ENCODE peak calls at places on chromosome 19, in six cellular contexts. One of them, this sample, is unnamed.
A peak's percentile ranks its signal among the peaks of the same experiment; 100 is the strongest.

GRCh38 chr19:4068058-4068966 is 1.6 kb upstream of the ZBTB7A start:
- DNase-seq in IMR-90: no peak
- DNase-seq in small intestine: peak; percentile 66
- DNase-seq in AG04449: no peak
- DNase-seq in thoracic aorta: no peak
- DNase-seq in GM12865: no peak
- DNase-seq in this sample: no peak

GRCh38 chr19:14682084-14682483 is 7.4 kb upstream of the ADGRE3 start:
- DNase-seq in IMR-90: no peak
- DNase-seq in small intestine: no peak
- DNase-seq in AG04449: no peak
- DNase-seq in thoracic aorta: no peak
- DNase-seq in GM12865: no peak
- DNase-seq in this sample: no peak

GRCh38 chr19:15115080-15115479 is 7.9 kb downstream of the SYDE1 start:
- DNase-seq in IMR-90: peak; percentile 68
- DNase-seq in small intestine: no peak
- DNase-seq in AG04449: no peak
- DNase-seq in thoracic aorta: no peak
- DNase-seq in GM12865: no peak
- DNase-seq in this sample: peak; percentile 55

GRCh38 chr19:45005787-45006186 is 4.5 kb downstream of the RELB start:
- DNase-seq in IMR-90: no peak
- DNase-seq in small intestine: peak; percentile 96
- DNase-seq in AG04449: no peak
- DNase-seq in thoracic aorta: no peak
- DNase-seq in GM12865: no peak
- DNase-seq in this sample: no peak

GRCh38 chr19:12943437-12944044 is 2.1 kb upstream of the RAD23A start:
- DNase-seq in IMR-90: no peak
- DNase-seq in small intestine: no peak
- DNase-seq in AG04449: no peak
- DNase-seq in thoracic aorta: no peak
- DNase-seq in GM12865: no peak
- DNase-seq in this sample: no peak

GRCh38 chr19:6693681-6694080 is 23.7 kb upstream of the TNFSF14 start:
- DNase-seq in IMR-90: no peak
- DNase-seq in small intestine: no peak
- DNase-seq in AG04449: no peak
- DNase-seq in thoracic aorta: no peak
- DNase-seq in GM12865: peak; percentile 51
- DNase-seq in this sample: no peak

GRCh38 chr19:8333771-8334457 is 9.1 kb downstream of the KANK3 start:
- DNase-seq in IMR-90: no peak
- DNase-seq in small intestine: no peak
- DNase-seq in AG04449: no peak
- DNase-seq in thoracic aorta: no peak
- DNase-seq in GM12865: no peak
- DNase-seq in this sample: no peak

GRCh38 chr19:39140594-39140993 is 15.0 kb downstream of the PAK4 start:
- DNase-seq in IMR-90: no peak
- DNase-seq in small intestine: no peak
- DNase-seq in AG04449: no peak
- DNase-seq in thoracic aorta: no peak
- DNase-seq in GM12865: no peak
- DNase-seq in this sample: no peak

GRCh38 chr19:3321696-3322095 is 44.7 kb upstream of the NFIC start:
- DNase-seq in IMR-90: no peak
- DNase-seq in small intestine: no peak
- DNase-seq in AG04449: no peak
- DNase-seq in thoracic aorta: no peak
- DNase-seq in GM12865: no peak
- DNase-seq in this sample: no peak

GRCh38 chr19:10501971-10502523 is 1.1 kb downstream of the KEAP1 start:
- DNase-seq in IMR-90: peak; percentile 29
- DNase-seq in small intestine: peak; percentile 76
- DNase-seq in AG04449: no peak
- DNase-seq in thoracic aorta: peak; percentile 37
- DNase-seq in GM12865: peak; percentile 78
- DNase-seq in this sample: peak; percentile 46

DNA sequence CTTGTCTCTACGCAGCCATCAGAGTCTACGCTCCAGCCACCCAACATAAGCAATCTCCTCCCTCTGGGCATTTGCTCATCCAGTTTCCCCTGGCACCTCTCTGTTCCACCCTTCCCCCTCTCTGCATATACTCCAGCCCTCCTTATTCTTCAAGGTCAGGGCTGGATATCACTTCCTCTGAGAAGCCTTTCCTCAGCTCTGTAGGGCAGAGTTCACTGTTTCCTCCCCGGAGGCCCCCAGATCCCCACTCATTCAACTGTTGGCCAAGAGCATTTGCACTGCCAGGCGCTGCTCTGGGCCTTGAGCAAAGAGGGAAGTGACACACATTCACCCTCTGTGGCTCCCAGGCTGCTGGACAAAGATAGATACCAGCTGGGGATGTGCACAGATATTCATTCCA is 3.3 kb downstream of the FCGRT start:
- DNase-seq in IMR-90: no peak
- DNase-seq in small intestine: peak; percentile 75
- DNase-seq in AG04449: no peak
- DNase-seq in thoracic aorta: no peak
- DNase-seq in GM12865: no peak
- DNase-seq in this sample: no peak
- H3K4me3 ChIP-seq in IMR-90: no peak overlapping the region
- H3K4me3 ChIP-seq in small intestine: peak overlapping the region; percentile 25
- H3K4me3 ChIP-seq in AG04449: no peak overlapping the region
- H3K4me3 ChIP-seq in thoracic aorta: no peak overlapping the region
- H3K4me3 ChIP-seq in GM12865: no peak overlapping the region
- H3K4me3 ChIP-seq in this sample: no peak overlapping the region

DNA sequence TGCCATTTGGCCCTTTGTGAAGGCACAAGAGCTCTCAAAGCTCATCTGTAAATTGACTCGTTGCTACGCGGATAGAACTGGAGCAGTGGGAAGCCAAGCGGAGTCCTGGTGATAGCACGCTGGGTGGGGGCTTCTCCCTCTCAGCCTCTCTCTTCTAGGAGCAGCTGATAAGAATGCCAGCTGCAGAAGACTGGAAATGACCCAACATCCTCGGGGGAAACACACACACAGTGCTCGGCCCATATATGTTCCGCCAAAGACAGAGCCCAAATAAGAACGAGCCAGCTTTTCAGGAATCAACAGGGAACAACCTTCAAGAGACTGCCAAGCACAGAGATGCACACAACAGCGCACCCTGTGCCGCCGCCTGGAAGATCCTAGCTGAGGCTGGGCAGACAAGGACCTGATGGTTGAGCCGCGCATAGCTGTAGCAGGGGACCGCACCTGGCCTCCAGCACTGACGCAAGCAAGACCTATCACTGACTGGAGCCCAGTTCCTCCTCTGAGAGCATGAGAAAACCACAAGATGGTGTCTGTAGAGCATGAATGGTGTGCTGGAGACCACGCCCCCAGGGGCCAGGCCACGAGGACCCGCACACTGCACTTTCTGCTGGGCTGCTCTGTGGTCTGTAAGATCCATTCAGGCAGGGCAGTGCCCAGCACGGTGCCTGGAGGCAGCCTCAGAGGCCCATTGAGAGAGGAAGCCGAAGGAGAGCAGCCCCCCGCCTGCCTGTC is 16.0 kb upstream of the SLC35E1 start:
- DNase-seq in IMR-90: peak; percentile 19
- DNase-seq in small intestine: peak; percentile 23
- DNase-seq in AG04449: no peak
- DNase-seq in thoracic aorta: no peak
- DNase-seq in GM12865: peak; percentile 95
- DNase-seq in this sample: no peak
- H3K4me3 ChIP-seq in IMR-90: no peak overlapping the region
- H3K4me3 ChIP-seq in small intestine: no peak overlapping the region
- H3K4me3 ChIP-seq in AG04449: no peak overlapping the region
- H3K4me3 ChIP-seq in thoracic aorta: peak overlapping the region; percentile 54
- H3K4me3 ChIP-seq in GM12865: peak overlapping the region; percentile 93
- H3K4me3 ChIP-seq in this sample: no peak overlapping the region

DNA sequence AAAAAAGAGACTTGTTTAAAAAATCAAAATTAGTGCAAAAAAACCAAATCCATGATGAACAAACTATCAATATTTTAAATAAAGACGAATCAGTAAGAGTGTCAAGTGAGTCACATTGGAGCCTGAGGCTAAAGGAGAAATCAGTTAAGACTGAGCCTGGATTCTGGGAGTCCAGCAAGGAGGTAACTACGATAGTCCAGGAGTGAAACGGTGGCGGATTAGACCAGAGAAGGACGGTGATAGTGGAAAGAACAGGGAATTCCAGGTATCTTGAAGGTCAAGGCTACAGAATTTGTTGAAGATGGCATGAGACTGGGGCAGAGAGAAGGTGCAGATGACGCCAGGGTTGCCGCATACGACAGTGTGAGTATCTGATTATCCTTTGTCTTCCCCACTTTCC is 7.0 kb upstream of the NPAS1 start:
- DNase-seq in IMR-90: no peak
- DNase-seq in small intestine: no peak
- DNase-seq in AG04449: no peak
- DNase-seq in thoracic aorta: no peak
- DNase-seq in GM12865: no peak
- DNase-seq in this sample: no peak
- H3K4me3 ChIP-seq in IMR-90: no peak overlapping the region
- H3K4me3 ChIP-seq in small intestine: no peak overlapping the region
- H3K4me3 ChIP-seq in AG04449: no peak overlapping the region
- H3K4me3 ChIP-seq in thoracic aorta: no peak overlapping the region
- H3K4me3 ChIP-seq in GM12865: no peak overlapping the region
- H3K4me3 ChIP-seq in this sample: no peak overlapping the region

DNA sequence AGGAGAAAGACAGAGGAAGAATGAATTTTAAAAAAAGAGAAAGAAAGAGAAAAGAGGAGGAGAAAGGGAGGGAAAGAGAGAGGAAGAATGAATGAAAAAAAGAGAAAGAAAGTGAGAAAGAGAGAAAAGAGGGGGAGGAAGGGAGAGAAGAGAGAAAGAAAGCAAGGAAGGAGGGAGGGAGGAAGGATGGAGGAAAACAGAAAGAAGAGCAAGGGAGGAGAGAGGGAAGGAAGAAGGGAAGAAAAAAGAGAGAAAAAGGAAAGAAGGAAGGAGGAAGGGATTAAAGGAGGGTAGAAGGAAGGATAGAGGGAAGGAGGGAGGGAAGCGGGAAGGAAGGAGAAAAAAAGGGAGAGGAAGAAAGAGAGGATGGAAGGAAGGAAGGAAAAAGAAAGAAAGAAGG is 122.3 kb upstream of the ZNF507 start:
- DNase-seq in IMR-90: no peak
- DNase-seq in small intestine: no peak
- DNase-seq in AG04449: no peak
- DNase-seq in thoracic aorta: no peak
- DNase-seq in GM12865: no peak
- DNase-seq in this sample: no peak
- H3K4me3 ChIP-seq in IMR-90: no peak overlapping the region
- H3K4me3 ChIP-seq in small intestine: no peak overlapping the region
- H3K4me3 ChIP-seq in AG04449: no peak overlapping the region
- H3K4me3 ChIP-seq in thoracic aorta: no peak overlapping the region
- H3K4me3 ChIP-seq in GM12865: no peak overlapping the region
- H3K4me3 ChIP-seq in this sample: no peak overlapping the region

DNA sequence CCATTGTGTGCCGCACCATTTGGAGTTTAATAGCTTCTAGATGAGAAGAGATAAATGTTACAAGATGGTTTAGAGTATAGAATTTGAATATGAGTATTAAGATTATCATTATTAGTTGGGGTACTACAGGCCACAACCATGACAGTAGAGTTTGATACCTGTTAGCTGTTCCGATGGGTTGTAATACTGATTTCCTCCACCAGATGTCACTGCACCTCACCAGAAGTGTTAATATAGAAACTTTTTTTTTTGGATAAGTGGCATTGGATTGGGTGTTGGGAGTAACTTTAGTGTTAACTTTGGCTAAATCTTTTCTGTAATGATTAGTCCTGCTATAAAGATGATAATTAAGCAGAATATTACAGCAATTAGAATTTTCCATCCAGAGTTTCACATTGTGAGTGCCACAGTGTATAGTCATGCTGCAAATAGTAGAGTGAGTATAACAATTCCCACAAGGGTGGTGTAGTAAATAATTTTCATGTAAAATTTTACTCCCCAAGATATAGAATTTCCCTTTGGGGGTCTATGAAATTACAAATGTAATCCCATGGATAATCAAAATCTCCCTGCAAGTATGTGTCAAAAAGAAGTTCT is 56.3 kb downstream of the PSG3 start:
- DNase-seq in IMR-90: peak; percentile 31
- DNase-seq in small intestine: peak; percentile 6
- DNase-seq in AG04449: no peak
- DNase-seq in thoracic aorta: no peak
- DNase-seq in GM12865: peak; percentile 42
- DNase-seq in this sample: peak; percentile 31
- H3K4me3 ChIP-seq in IMR-90: no peak overlapping the region
- H3K4me3 ChIP-seq in small intestine: no peak overlapping the region
- H3K4me3 ChIP-seq in AG04449: no peak overlapping the region
- H3K4me3 ChIP-seq in thoracic aorta: no peak overlapping the region
- H3K4me3 ChIP-seq in GM12865: no peak overlapping the region
- H3K4me3 ChIP-seq in this sample: no peak overlapping the region

DNA sequence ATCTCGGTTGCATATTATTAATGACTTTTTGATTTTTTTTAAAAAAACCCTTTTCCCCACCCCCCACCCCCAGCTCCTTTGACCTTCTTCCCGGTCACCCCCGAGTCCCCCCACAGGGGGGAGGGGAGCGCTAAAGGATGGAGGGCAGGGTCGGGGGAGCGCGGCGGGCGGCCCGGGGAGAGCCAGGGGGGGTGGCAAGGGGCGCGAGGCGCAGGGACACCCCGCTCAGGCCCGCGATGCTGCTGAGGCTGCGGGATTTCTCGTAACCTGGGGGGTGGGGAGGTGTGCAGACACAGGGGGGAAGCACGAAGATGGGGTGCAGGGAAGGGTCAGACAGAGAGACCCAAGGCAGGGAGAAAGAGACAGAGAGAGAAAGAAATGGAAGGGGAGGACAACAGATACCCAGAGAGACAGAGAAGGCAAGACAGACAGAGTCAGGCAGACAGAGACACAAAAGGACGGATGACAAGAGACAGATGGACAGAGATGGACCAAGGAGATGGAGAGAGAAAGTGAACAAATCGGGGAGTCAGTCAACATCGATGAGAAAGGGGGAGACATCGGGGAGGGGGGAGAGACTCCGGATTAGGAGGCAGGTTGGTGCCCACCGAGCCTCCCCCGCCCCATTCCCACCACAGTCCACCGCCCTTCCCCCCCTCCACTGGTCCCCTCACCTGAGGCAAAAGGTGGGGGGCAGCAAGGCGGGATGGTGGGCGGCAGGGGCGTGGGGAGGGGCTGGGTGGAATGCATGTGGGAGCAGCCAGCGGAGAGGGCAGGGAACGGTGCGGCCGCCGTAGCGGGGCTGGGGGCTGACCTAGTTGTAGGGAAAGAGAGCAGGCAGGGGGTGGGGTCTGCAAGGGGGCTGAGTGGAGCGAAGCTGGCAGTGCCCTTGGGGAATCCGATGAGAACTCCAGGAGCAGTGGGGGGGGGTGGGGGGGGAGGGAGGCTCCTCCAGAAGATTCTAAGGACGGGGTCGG is 14.2 kb downstream of the KCNC3 start:
- DNase-seq in IMR-90: no peak
- DNase-seq in small intestine: no peak
- DNase-seq in AG04449: no peak
- DNase-seq in thoracic aorta: no peak
- DNase-seq in GM12865: no peak
- DNase-seq in this sample: no peak
- H3K4me3 ChIP-seq in IMR-90: no peak overlapping the region
- H3K4me3 ChIP-seq in small intestine: no peak overlapping the region
- H3K4me3 ChIP-seq in AG04449: no peak overlapping the region
- H3K4me3 ChIP-seq in thoracic aorta: no peak overlapping the region
- H3K4me3 ChIP-seq in GM12865: no peak overlapping the region
- H3K4me3 ChIP-seq in this sample: no peak overlapping the region